ENCODE peak calls at places on chromosome 9, in six cellular contexts. O is effector CD4-positive, alpha-beta T cell; K is fibroblast of lung; F is NCI-H460; C is sigmoid colon; R is LoVo. L is an unnamed sample.

GRCh38 chr9:31847963-31848362 is 536.5 kb upstream of the ACO1 start:
- DNase-seq in R (no peak), F (no peak), K (no peak), C (no peak), O (no peak), L (no peak)

GRCh38 chr9:134945509-134946275 is 28.0 kb upstream of the FCN1 start:
- DNase-seq in K (no peak), R (no peak), O (no peak), C (no peak), F (no peak), L (no peak)

GRCh38 chr9:118162711-118163110 is 458.5 kb downstream of the TLR4 start:
- DNase-seq in R (no peak), C (no peak), O (no peak), F (no peak), K (no peak), L (no peak)

GRCh38 chr9:130938652-130939404 is at the start of gene FIBCD1:
- DNase-seq in K (peak; percentile 47), F (peak; percentile 51), R (peak; percentile 48), O (no peak), C (no peak), L (peak; percentile 64)

GRCh38 chr9:10026585-10026984 is 586.2 kb downstream of the PTPRD start:
- DNase-seq in C (no peak), O (no peak), K (no peak), F (no peak), R (no peak), L (no peak)

GRCh38 chr9:12695474-12695873 is 2.3 kb downstream of the TYRP1 start:
- DNase-seq in F (no peak), R (no peak), K (peak; percentile 52), O (no peak), C (no peak), L (no peak)

GRCh38 chr9:135998410-135999071 is 37.4 kb upstream of the UBAC1 start:
- DNase-seq in F (no peak), C (no peak), O (no peak), R (no peak), K (no peak), L (no peak)

GRCh38 chr9:36872641-36873040 is 161.4 kb downstream of the PAX5 start:
- DNase-seq in R (no peak), O (no peak), F (no peak), K (no peak), C (peak; percentile 35), L (no peak)

GRCh38 chr9:89791754-89792153 is 186.9 kb downstream of the GADD45G start:
- DNase-seq in C (no peak), K (no peak), F (no peak), O (no peak), R (no peak), L (no peak)

GRCh38 chr9:16333697-16334096 is 536.8 kb downstream of the BNC2 start:
- DNase-seq in F (no peak), O (no peak), R (no peak), C (no peak), K (peak; percentile 50), L (peak; percentile 50)

GRCh38 chr9:71490810-71491209 is 277.5 kb downstream of the CEMIP2 start:
- DNase-seq in R (no peak), C (no peak), O (no peak), K (no peak), F (no peak), L (no peak)

GRCh38 chr9:27382308-27382707 is 85.4 kb upstream of the EQTN start:
- DNase-seq in C (no peak), O (no peak), K (no peak), R (peak; percentile 74), F (no peak), L (no peak)

GRCh38 chr9:91534374-91534773 is 110.7 kb upstream of the NFIL3 start:
- DNase-seq in R (no peak), F (no peak), C (no peak), K (peak; percentile 78), O (no peak), L (peak; percentile 44)

GRCh38 chr9:86562691-86563090 is 208.5 kb upstream of the TUT7 start:
- DNase-seq in F (no peak), K (no peak), O (no peak), C (no peak), R (no peak), L (no peak)

GRCh38 chr9:100063185-100063584 is 35.6 kb downstream of the ERP44 start:
- DNase-seq in R (no peak), K (no peak), F (no peak), C (no peak), O (no peak), L (no peak)

GRCh38 chr9:135978650-135979461 is 17.7 kb upstream of the UBAC1 start:
- DNase-seq in O (peak; percentile 32), R (no peak), K (no peak), F (no peak), C (no peak), L (no peak)

GRCh38 chr9:2215941-2216441 is 200.8 kb downstream of the SMARCA2 start:
- DNase-seq in O (no peak), F (no peak), R (no peak), K (no peak), C (no peak), L (no peak)

GRCh38 chr9:136807281-136808074 is at the start of gene RABL6:
- DNase-seq in C (peak; percentile 89), K (peak; percentile 61), R (peak; percentile 84), F (peak; percentile 66), O (peak; percentile 75), L (peak; percentile 78)

GRCh38 chr9:113633782-113634596 is 170.5 kb downstream of the RGS3 start:
- DNase-seq in F (no peak), K (no peak), O (no peak), R (no peak), C (peak; percentile 42), L (no peak)

GRCh38 chr9:114000671-114001409 is 77.3 kb downstream of the AMBP start:
- DNase-seq in F (no peak), K (peak; percentile 47), C (peak; percentile 58), R (no peak), O (no peak), L (no peak)

GRCh38 chr9:36632892-36633291 is 60.2 kb downstream of the MELK start:
- DNase-seq in K (peak; percentile 21), C (no peak), O (no peak), F (peak; percentile 12), R (peak; percentile 12), L (peak; percentile 32)

GRCh38 chr9:72149231-72149975 is at the start of gene GDA:
- DNase-seq in O (no peak), F (peak; percentile 95), K (peak; percentile 4), C (no peak), R (peak; percentile 79), L (no peak)

GRCh38 chr9:112754578-112754977 is 4.0 kb downstream of the SNX30 start:
- DNase-seq in K (peak; percentile 86), R (peak; percentile 39), C (no peak), F (no peak), O (peak; percentile 20), L (peak; percentile 87)

GRCh38 chr9:130181645-130182044 is 9.4 kb downstream of the NCS1 start:
- DNase-seq in O (no peak), K (no peak), F (no peak), R (no peak), C (no peak), L (no peak)

GRCh38 chr9:135908334-135909204 is 1.2 kb upstream of the CAMSAP1 start:
- DNase-seq in F (no peak), R (no peak), O (no peak), K (no peak), C (peak; percentile 71), L (peak; percentile 48)

GRCh38 chr9:128768581-128768980 is 3.1 kb downstream of the ZER1 start:
- DNase-seq in C (no peak), K (no peak), O (no peak), F (no peak), R (no peak), L (no peak)